ENCODE peak calls at places on chromosomes 3 and 15, in ten cellular contexts. F is uterus; I is SJCRH30; T is cardiac muscle cell; B is lung; U is CD8-positive, alpha-beta T cell; X is brain microvascular endothelial cell; R is mesendoderm; C is left lung; E is esophagus squamous epithelium. V is an unnamed sample.

GRCh38 chr3:136919799-136920580 is 37.8 kb upstream of the IL20RB start:
- DNase-seq in E (no peak), B (no peak), C (no peak), F (no peak), T (peak), R (peak), U (no peak), X (no peak), I (no peak), V (no peak)

GRCh38 chr3:165545059-165545458 is 292.2 kb downstream of the BCHE start:
- DNase-seq in I (no peak), T (no peak), R (no peak), B (no peak), F (no peak), U (no peak), E (no peak), X (no peak), C (no peak), V (no peak)

GRCh38 chr15:70438776-70439175 is 324.6 kb downstream of the UACA start:
- DNase-seq in E (no peak), B (no peak), X (no peak), C (no peak), I (no peak), U (no peak), T (no peak), R (no peak), F (no peak), V (peak)

GRCh38 chr3:46829699-46830208 is 33.5 kb downstream of the MYL3 start:
- DNase-seq in B (no peak), T (no peak), R (peak), X (no peak), C (no peak), I (no peak), U (no peak), F (no peak), E (no peak), V (no peak)

GRCh38 chr3:61250784-61251173 is 473 bp downstream of the FHIT start:
- DNase-seq in F (peak), U (no peak), X (no peak), R (peak), E (peak), C (no peak), I (peak), T (peak), B (peak), V (peak)

GRCh38 chr15:95247068-95247984 is 1016.0 kb downstream of the MCTP2 start:
- DNase-seq in E (no peak), B (no peak), T (peak), F (no peak), C (no peak), U (no peak), R (no peak), X (peak), I (peak), V (no peak)

GRCh38 chr3:120093119-120093922 is 926 bp downstream of the GSK3B start:
- DNase-seq in F (no peak), E (no peak), X (no peak), I (peak), R (peak), T (peak), U (no peak), B (no peak), C (no peak), V (no peak)

GRCh38 chr15:28942046-28942445 is 56.3 kb downstream of the APBA2 start:
- DNase-seq in C (peak), R (no peak), E (no peak), B (no peak), U (peak), X (no peak), F (no peak), T (no peak), I (no peak), V (peak)

GRCh38 chr15:38304486-38304885 is 51.9 kb downstream of the SPRED1 start:
- DNase-seq in X (no peak), T (no peak), C (no peak), R (no peak), E (no peak), U (no peak), B (no peak), F (no peak), I (no peak), V (no peak)

GRCh38 chr3:39281533-39281932 is 1.7 kb upstream of the CX3CR1 start:
- DNase-seq in F (no peak), I (no peak), R (no peak), T (no peak), E (no peak), X (no peak), C (no peak), U (no peak), B (no peak), V (no peak)

GRCh38 chr3:153289334-153289808 is 127.3 kb downstream of the RAP2B start:
- DNase-seq in R (peak), X (peak), B (no peak), E (no peak), T (no peak), I (no peak), F (no peak), C (no peak), U (no peak), V (no peak)
- H3K27ac ChIP-seq in R (peak), X (peak), B (no peak), E (no peak), T (no peak), I (no peak), F (no peak), C (peak), U (no peak), V (no peak)

GRCh38 chr3:72977060-72977459 is 19.6 kb upstream of the PPP4R2 start:
- DNase-seq in E (no peak), F (no peak), T (peak), C (no peak), I (no peak), B (no peak), R (no peak), U (no peak), X (no peak), V (no peak)

GRCh38 chr3:72974956-72975355 is 21.7 kb upstream of the PPP4R2 start:
- DNase-seq in F (no peak), U (no peak), E (no peak), X (no peak), C (no peak), B (no peak), T (no peak), R (no peak), I (no peak), V (no peak)

GRCh38 chr3:72973786-72974185 is 22.8 kb upstream of the PPP4R2 start:
- DNase-seq in T (no peak), X (no peak), C (no peak), F (no peak), R (no peak), E (no peak), U (no peak), I (no peak), B (no peak), V (no peak)

GRCh38 chr3:72977463-72977862 is 19.1 kb upstream of the PPP4R2 start:
- DNase-seq in B (no peak), T (no peak), C (no peak), E (no peak), R (no peak), U (no peak), F (no peak), X (no peak), I (no peak), V (no peak)

GRCh38 chr3:72976182-72976825 is 20.3 kb upstream of the PPP4R2 start:
- DNase-seq in B (no peak), X (no peak), F (no peak), U (no peak), T (peak), R (no peak), E (no peak), I (no peak), C (no peak), V (no peak)
- H3K27ac ChIP-seq in B (no peak), X (no peak), F (no peak), U (no peak), T (no peak), R (no peak), E (no peak), I (no peak), C (no peak), V (no peak)

DNA sequence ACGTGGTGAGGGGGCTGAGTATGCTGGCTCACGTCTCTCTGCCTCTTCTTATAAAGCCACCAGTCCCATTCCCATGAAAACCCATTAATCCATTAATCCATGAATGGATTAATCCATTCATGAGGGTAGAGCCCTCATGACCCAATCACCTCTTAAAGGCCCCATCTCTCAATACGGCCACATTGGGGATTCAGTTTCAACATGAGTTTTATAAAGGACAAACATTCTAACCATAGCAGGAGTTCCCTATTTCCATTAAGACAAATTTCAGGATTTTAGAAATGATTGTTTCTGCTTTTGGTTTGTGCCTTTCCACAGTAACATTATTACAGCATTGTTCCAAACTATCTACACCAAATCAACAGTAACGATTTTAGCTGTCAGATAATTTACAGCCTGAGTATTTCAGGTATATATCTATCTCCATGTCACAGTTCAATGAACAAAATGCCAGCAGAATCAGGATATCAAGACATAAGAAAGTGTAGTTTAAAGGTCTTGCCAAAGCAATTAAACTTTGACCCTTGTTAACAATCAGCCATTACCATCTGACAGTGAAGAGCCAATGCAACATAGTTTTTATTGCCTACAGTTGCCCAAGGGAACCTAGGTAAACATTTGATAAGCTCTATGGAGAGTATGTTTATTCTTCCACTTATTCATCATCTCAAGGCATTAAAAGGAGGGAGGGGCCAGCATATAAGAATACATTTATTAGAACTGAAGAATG is 3.8 kb downstream of the TSPAN3 start:
- DNase-seq in C (no peak), I (no peak), R (no peak), T (no peak), F (no peak), B (no peak), U (no peak), E (no peak), X (no peak), V (no peak)
- H3K27ac ChIP-seq in C (peak), I (no peak), R (no peak), T (no peak), F (no peak), B (peak), U (no peak), E (peak), X (no peak), V (no peak)

GRCh38 chr3:134258761-134259347 is 8.2 kb upstream of the RYK start:
- DNase-seq in R (no peak), F (no peak), U (no peak), X (no peak), B (no peak), I (no peak), T (no peak), E (no peak), C (no peak), V (no peak)

GRCh38 chr3:134255399-134255798 is 4.7 kb upstream of the RYK start:
- DNase-seq in I (no peak), E (no peak), C (no peak), U (no peak), X (no peak), B (no peak), T (no peak), F (no peak), R (no peak), V (no peak)

DNA sequence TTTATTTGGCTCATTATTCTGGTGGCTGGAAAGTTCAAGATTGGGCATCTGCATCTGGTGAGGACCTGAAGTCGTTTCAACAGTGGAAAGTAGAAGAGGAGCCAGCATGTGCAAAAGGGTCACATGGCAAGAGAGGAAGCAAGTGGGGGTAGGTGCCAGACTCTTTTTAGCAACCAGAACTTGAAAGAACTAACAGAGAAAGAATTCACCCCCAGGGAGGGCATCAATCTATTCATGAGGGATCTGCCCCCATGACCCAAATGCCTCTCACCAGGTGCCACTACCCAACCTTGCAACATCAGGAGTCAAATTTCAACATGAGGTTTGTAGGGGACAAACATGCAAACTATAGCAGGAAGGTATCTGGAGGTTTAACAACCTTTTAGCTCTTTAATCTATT is 10.3 kb upstream of the RYK start:
- DNase-seq in R (peak), B (no peak), X (no peak), I (no peak), F (no peak), T (no peak), C (no peak), E (no peak), U (no peak), V (no peak)
- H3K27ac ChIP-seq in R (peak), B (no peak), X (no peak), I (no peak), F (no peak), T (no peak), C (no peak), E (no peak), U (no peak), V (no peak)

GRCh38 chr15:59296181-59296617 is 76.5 kb downstream of the MYO1E start:
- DNase-seq in E (no peak), F (no peak), B (no peak), X (peak), R (no peak), T (peak), C (no peak), U (no peak), I (no peak), V (no peak)
- H3K27ac ChIP-seq in E (peak), F (peak), B (peak), X (peak), R (no peak), T (no peak), C (no peak), U (no peak), I (peak), V (peak)